ENCODE peak calls at places on chromosomes 11 and 22, in five cellular contexts. V is A549; Y is midbrain; I is left ventricle myocardium inferior; W is activated CD4-positive, alpha-beta T cell treated with anti-CD3 and anti-CD28 coated beads, Interleukin-2, amount 50 U/mL, for 4 hours. C is an unnamed sample.

GRCh38 chr22:24128024-24128423 is 53.3 kb upstream of the SUSD2 start:
- DNase-seq in Y (no peak), I (no peak), W (no peak), V (no peak), C (no peak)

GRCh38 chr11:75450236-75450635 is 17.2 kb upstream of the KLHL35 start:
- DNase-seq in W (no peak), Y (no peak), I (no peak), V (no peak), C (no peak)

GRCh38 chr11:64224151-64224890 is 1.7 kb downstream of the TRPT1 start:
- DNase-seq in W (no peak), V (no peak), Y (no peak), I (no peak), C (no peak)

GRCh38 chr11:58654908-58655296 is 32.4 kb downstream of the CNTF start:
- DNase-seq in I (no peak), Y (no peak), V (no peak), W (no peak), C (no peak)

GRCh38 chr11:67665537-67666302 is 8.7 kb downstream of the ALDH3B2 start:
- DNase-seq in W (no peak), V (peak; percentile 46), I (no peak), Y (no peak), C (peak; percentile 35)

GRCh38 chr11:75874942-75875341 is 59.9 kb downstream of the UVRAG start:
- DNase-seq in I (no peak), Y (no peak), W (no peak), V (no peak), C (no peak)

GRCh38 chr11:44632466-44633123 is 67.1 kb downstream of the CD82 start:
- DNase-seq in Y (peak; percentile 14), W (peak; percentile 23), I (no peak), V (peak; percentile 56), C (peak; percentile 17)

GRCh38 chr11:38476808-38477565 is 1879.0 kb upstream of the RAG2 start:
- DNase-seq in W (no peak), Y (no peak), V (no peak), I (no peak), C (no peak)

GRCh38 chr22:35431483-35432205 is 31.7 kb downstream of the MCM5 start:
- DNase-seq in Y (no peak), W (no peak), V (no peak), I (no peak), C (no peak)

GRCh38 chr11:66035653-66036333 is 9.5 kb upstream of the CATSPER1 start:
- DNase-seq in W (no peak), Y (no peak), I (no peak), V (no peak), C (no peak)

GRCh38 chr22:50613291-50613981 is 12.8 kb downstream of the MAPK8IP2 start:
- DNase-seq in W (no peak), Y (no peak), I (peak; percentile 59), V (no peak), C (no peak)

GRCh38 chr11:38990139-38990538 is 2392.1 kb upstream of the RAG2 start:
- DNase-seq in I (no peak), Y (no peak), W (no peak), V (no peak), C (no peak)

GRCh38 chr22:30416843-30417242 is 8.7 kb upstream of the MTFP1 start:
- DNase-seq in Y (no peak), I (no peak), W (no peak), V (no peak), C (no peak)

GRCh38 chr11:60334005-60334620 is 7.1 kb downstream of the MS4A6E start:
- DNase-seq in V (peak; percentile 67), W (peak; percentile 57), I (no peak), Y (peak; percentile 30), C (peak; percentile 73)

GRCh38 chr11:121591405-121592033 is 138.8 kb upstream of the SORL1-AS1 start:
- DNase-seq in Y (peak; percentile 83), I (no peak), W (peak; percentile 59), V (peak; percentile 63), C (peak; percentile 87)

GRCh38 chr22:24430431-24431308 is 3.3 kb downstream of the ADORA2A start:
- DNase-seq in W (no peak), Y (no peak), V (no peak), I (no peak), C (no peak)

GRCh38 chr11:44595964-44596381 is 30.5 kb downstream of the CD82 start:
- DNase-seq in I (peak; percentile 79), Y (peak; percentile 72), W (no peak), V (no peak), C (no peak)

GRCh38 chr11:5452712-5453111 is 3.6 kb downstream of the OR51I2 start:
- DNase-seq in V (no peak), I (no peak), Y (no peak), W (no peak), C (no peak)

GRCh38 chr22:43600265-43600664 is 188.5 kb downstream of the MPPED1 start:
- DNase-seq in V (no peak), Y (no peak), W (no peak), I (no peak), C (no peak)

GRCh38 chr22:49740242-49740641 is 87.4 kb downstream of the BRD1 start:
- DNase-seq in Y (no peak), W (no peak), V (no peak), I (no peak), C (no peak)

GRCh38 chr22:39244496-39245129 is at the start of gene PDGFB:
- DNase-seq in V (peak; percentile 60), I (peak; percentile 63), W (no peak), Y (peak; percentile 33), C (no peak)

GRCh38 chr11:23991140-23991539 is 505.7 kb upstream of the LUZP2 start:
- DNase-seq in Y (no peak), I (no peak), V (no peak), W (no peak), C (no peak)

GRCh38 chr11:58591659-58592058 is 12.8 kb downstream of the ZFP91 start:
- DNase-seq in I (no peak), Y (no peak), V (no peak), W (no peak), C (no peak)

GRCh38 chr11:133697603-133698002 is 147.7 kb downstream of the SPATA19 start:
- DNase-seq in Y (no peak), W (no peak), V (no peak), I (no peak), C (no peak)

GRCh38 chr11:69888671-69889076 is 69.5 kb upstream of the FGF3 start:
- DNase-seq in I (peak; percentile 53), W (peak; percentile 59), Y (peak; percentile 13), V (peak; percentile 68), C (peak; percentile 64)

GRCh38 chr22:32987081-32987631 is 71.0 kb downstream of the SYN3 start:
- DNase-seq in I (no peak), Y (peak; percentile 19), V (no peak), W (no peak), C (no peak)

GRCh38 chr11:727281-727701 is 20.0 kb upstream of the TALDO1 start:
- DNase-seq in Y (no peak), W (no peak), I (no peak), V (no peak), C (no peak)

GRCh38 chr11:2584812-2585565 is 114.8 kb downstream of the KCNQ1OT1 start:
- DNase-seq in Y (no peak), V (no peak), I (peak; percentile 11), W (no peak), C (no peak)